ENCODE peak calls at places on chromosomes 1 and 21, in six cellular contexts. One of them, this sample, is unnamed.

GRCh38 chr1:8423134-8423701 is 105.3 kb downstream of the SLC45A1 start:
- DNase-seq in breast epithelium: no peak
- DNase-seq in GM23338: peak
- DNase-seq in H1: peak
- DNase-seq in stomach: no peak
- DNase-seq in transverse colon: peak
- DNase-seq in this sample: peak

GRCh38 chr1:11617741-11618140 is 36.5 kb downstream of the FBXO2 start:
- DNase-seq in breast epithelium: no peak
- DNase-seq in transverse colon: no peak
- DNase-seq in GM23338: no peak
- DNase-seq in H1: no peak
- DNase-seq in stomach: no peak
- DNase-seq in this sample: no peak

GRCh38 chr1:234579967-234580366 is 30.0 kb downstream of the IRF2BP2 start:
- DNase-seq in H1: no peak
- DNase-seq in stomach: no peak
- DNase-seq in breast epithelium: no peak
- DNase-seq in transverse colon: no peak
- DNase-seq in GM23338: no peak
- DNase-seq in this sample: no peak

GRCh38 chr1:231611851-231612250 is 14.7 kb upstream of the DISC1 start:
- DNase-seq in breast epithelium: no peak
- DNase-seq in H1: no peak
- DNase-seq in stomach: no peak
- DNase-seq in GM23338: no peak
- DNase-seq in transverse colon: no peak
- DNase-seq in this sample: no peak

GRCh38 chr1:147740391-147740790 is 20.0 kb downstream of the GJA5 start:
- DNase-seq in H1: peak
- DNase-seq in transverse colon: no peak
- DNase-seq in breast epithelium: no peak
- DNase-seq in stomach: no peak
- DNase-seq in GM23338: no peak
- DNase-seq in this sample: no peak

GRCh38 chr21:30990514-30991304 is 47.6 kb downstream of the KRTAP19-8 start:
- DNase-seq in transverse colon: no peak
- DNase-seq in stomach: no peak
- DNase-seq in breast epithelium: no peak
- DNase-seq in H1: no peak
- DNase-seq in GM23338: peak
- DNase-seq in this sample: no peak

GRCh38 chr1:212218911-212219310 is 66.3 kb upstream of the PPP2R5A start:
- DNase-seq in H1: no peak
- DNase-seq in breast epithelium: no peak
- DNase-seq in stomach: no peak
- DNase-seq in GM23338: no peak
- DNase-seq in transverse colon: no peak
- DNase-seq in this sample: no peak

GRCh38 chr1:216632980-216633379 is 90.2 kb downstream of the ESRRG start:
- DNase-seq in H1: no peak
- DNase-seq in stomach: no peak
- DNase-seq in breast epithelium: no peak
- DNase-seq in transverse colon: no peak
- DNase-seq in GM23338: peak
- DNase-seq in this sample: no peak

GRCh38 chr1:86965012-86965826 is 50.8 kb downstream of the HS2ST1 start:
- DNase-seq in H1: no peak
- DNase-seq in breast epithelium: no peak
- DNase-seq in GM23338: peak
- DNase-seq in transverse colon: no peak
- DNase-seq in stomach: no peak
- DNase-seq in this sample: no peak

GRCh38 chr1:116434849-116435248 is 61.8 kb downstream of the ATP1A1 start:
- DNase-seq in breast epithelium: no peak
- DNase-seq in H1: no peak
- DNase-seq in stomach: no peak
- DNase-seq in transverse colon: no peak
- DNase-seq in GM23338: no peak
- DNase-seq in this sample: no peak

GRCh38 chr1:145871994-145872411 is 13.1 kb upstream of the PIAS3 start:
- DNase-seq in breast epithelium: no peak
- DNase-seq in GM23338: peak
- DNase-seq in transverse colon: peak
- DNase-seq in H1: peak
- DNase-seq in stomach: peak
- DNase-seq in this sample: no peak

GRCh38 chr1:45016767-45017166 is 4.7 kb downstream of the UROD start:
- DNase-seq in transverse colon: no peak
- DNase-seq in GM23338: peak
- DNase-seq in H1: no peak
- DNase-seq in stomach: no peak
- DNase-seq in breast epithelium: no peak
- DNase-seq in this sample: no peak

GRCh38 chr1:14549897-14550635 is 48.4 kb upstream of the KAZN start:
- DNase-seq in transverse colon: no peak
- DNase-seq in H1: no peak
- DNase-seq in stomach: no peak
- DNase-seq in GM23338: peak
- DNase-seq in breast epithelium: no peak
- DNase-seq in this sample: no peak

GRCh38 chr21:39124852-39125251 is 58.4 kb downstream of the PSMG1 start:
- DNase-seq in transverse colon: no peak
- DNase-seq in H1: no peak
- DNase-seq in breast epithelium: no peak
- DNase-seq in stomach: no peak
- DNase-seq in GM23338: no peak
- DNase-seq in this sample: no peak

GRCh38 chr1:215992620-215993019 is 425.5 kb downstream of the KCTD3 start:
- DNase-seq in H1: no peak
- DNase-seq in transverse colon: no peak
- DNase-seq in breast epithelium: no peak
- DNase-seq in GM23338: peak
- DNase-seq in stomach: no peak
- DNase-seq in this sample: no peak

GRCh38 chr1:42335809-42336518 is 929 bp upstream of the FOXJ3 start:
- DNase-seq in H1: no peak
- DNase-seq in GM23338: no peak
- DNase-seq in breast epithelium: no peak
- DNase-seq in stomach: peak
- DNase-seq in transverse colon: no peak
- DNase-seq in this sample: no peak

GRCh38 chr21:44512496-44513388 is 27.3 kb downstream of the KRTAP10-1 start:
- DNase-seq in transverse colon: no peak
- DNase-seq in breast epithelium: no peak
- DNase-seq in GM23338: no peak
- DNase-seq in stomach: no peak
- DNase-seq in H1: no peak
- DNase-seq in this sample: no peak

GRCh38 chr1:116177861-116178260 is 66.7 kb downstream of the MAB21L3 start:
- DNase-seq in stomach: no peak
- DNase-seq in GM23338: no peak
- DNase-seq in breast epithelium: no peak
- DNase-seq in H1: no peak
- DNase-seq in transverse colon: no peak
- DNase-seq in this sample: no peak

GRCh38 chr1:78483903-78484302 is 6.9 kb upstream of the PTGFR start:
- DNase-seq in stomach: no peak
- DNase-seq in breast epithelium: no peak
- DNase-seq in GM23338: peak
- DNase-seq in transverse colon: no peak
- DNase-seq in H1: no peak
- DNase-seq in this sample: no peak

GRCh38 chr1:16326833-16327404 is 25.4 kb downstream of the FBXO42 start:
- DNase-seq in transverse colon: no peak
- DNase-seq in H1: no peak
- DNase-seq in stomach: no peak
- DNase-seq in GM23338: no peak
- DNase-seq in breast epithelium: no peak
- DNase-seq in this sample: no peak

GRCh38 chr1:18776777-18777176 is 82.7 kb downstream of the TAS1R2 start:
- DNase-seq in transverse colon: no peak
- DNase-seq in GM23338: peak
- DNase-seq in H1: no peak
- DNase-seq in stomach: no peak
- DNase-seq in breast epithelium: no peak
- DNase-seq in this sample: no peak

GRCh38 chr21:26850116-26850643 is 5.0 kb upstream of the ADAMTS1 start:
- DNase-seq in GM23338: peak
- DNase-seq in stomach: no peak
- DNase-seq in H1: no peak
- DNase-seq in breast epithelium: no peak
- DNase-seq in transverse colon: no peak
- DNase-seq in this sample: no peak
- H3K4me3 ChIP-seq in GM23338: no peak
- H3K4me3 ChIP-seq in stomach: no peak
- H3K4me3 ChIP-seq in H1: no peak
- H3K4me3 ChIP-seq in breast epithelium: no peak
- H3K4me3 ChIP-seq in transverse colon: no peak
- H3K4me3 ChIP-seq in this sample: no peak

DNA sequence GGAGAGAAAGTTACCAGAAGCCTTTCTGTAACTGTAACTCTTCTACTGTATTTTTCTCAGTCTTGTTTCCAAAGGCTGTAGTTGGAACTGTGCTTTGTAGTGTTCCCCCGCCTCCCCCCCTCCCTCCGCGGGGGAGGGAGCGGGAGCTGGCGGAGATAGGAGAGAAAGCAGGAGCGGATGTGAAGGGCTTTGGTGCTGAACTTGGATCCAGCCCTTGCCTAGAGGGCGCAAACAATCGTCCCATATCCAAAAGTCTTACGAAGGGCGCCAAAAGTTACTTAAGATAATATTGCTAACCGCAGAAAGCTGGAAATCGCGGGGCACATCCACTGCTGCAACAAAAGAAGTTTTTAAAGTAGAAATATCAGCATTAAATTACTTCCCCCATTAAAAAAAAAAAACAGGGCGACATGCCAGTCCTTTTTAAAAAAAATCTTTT is 2.4 kb upstream of the NFIA start:
- DNase-seq in H1: peak
- DNase-seq in breast epithelium: peak
- DNase-seq in GM23338: peak
- DNase-seq in transverse colon: peak
- DNase-seq in stomach: peak
- DNase-seq in this sample: peak
- TF ChIP-seq POLR2AphosphoS5 in H1: no peak
- TF ChIP-seq POLR2AphosphoS5 in breast epithelium: peak
- TF ChIP-seq POLR2AphosphoS5 in GM23338: no peak
- TF ChIP-seq POLR2AphosphoS5 in transverse colon: peak
- TF ChIP-seq POLR2AphosphoS5 in stomach: peak
- TF ChIP-seq POLR2AphosphoS5 in this sample: peak

GRCh38 chr1:222546091-222546490 is 1.8 kb downstream of the HHIPL2 start:
- DNase-seq in GM23338: no peak
- DNase-seq in breast epithelium: no peak
- DNase-seq in stomach: no peak
- DNase-seq in transverse colon: no peak
- DNase-seq in H1: no peak
- DNase-seq in this sample: no peak
- H3K4me3 ChIP-seq in GM23338: no peak
- H3K4me3 ChIP-seq in breast epithelium: no peak
- H3K4me3 ChIP-seq in stomach: no peak
- H3K4me3 ChIP-seq in transverse colon: no peak
- H3K4me3 ChIP-seq in H1: no peak
- H3K4me3 ChIP-seq in this sample: no peak

DNA sequence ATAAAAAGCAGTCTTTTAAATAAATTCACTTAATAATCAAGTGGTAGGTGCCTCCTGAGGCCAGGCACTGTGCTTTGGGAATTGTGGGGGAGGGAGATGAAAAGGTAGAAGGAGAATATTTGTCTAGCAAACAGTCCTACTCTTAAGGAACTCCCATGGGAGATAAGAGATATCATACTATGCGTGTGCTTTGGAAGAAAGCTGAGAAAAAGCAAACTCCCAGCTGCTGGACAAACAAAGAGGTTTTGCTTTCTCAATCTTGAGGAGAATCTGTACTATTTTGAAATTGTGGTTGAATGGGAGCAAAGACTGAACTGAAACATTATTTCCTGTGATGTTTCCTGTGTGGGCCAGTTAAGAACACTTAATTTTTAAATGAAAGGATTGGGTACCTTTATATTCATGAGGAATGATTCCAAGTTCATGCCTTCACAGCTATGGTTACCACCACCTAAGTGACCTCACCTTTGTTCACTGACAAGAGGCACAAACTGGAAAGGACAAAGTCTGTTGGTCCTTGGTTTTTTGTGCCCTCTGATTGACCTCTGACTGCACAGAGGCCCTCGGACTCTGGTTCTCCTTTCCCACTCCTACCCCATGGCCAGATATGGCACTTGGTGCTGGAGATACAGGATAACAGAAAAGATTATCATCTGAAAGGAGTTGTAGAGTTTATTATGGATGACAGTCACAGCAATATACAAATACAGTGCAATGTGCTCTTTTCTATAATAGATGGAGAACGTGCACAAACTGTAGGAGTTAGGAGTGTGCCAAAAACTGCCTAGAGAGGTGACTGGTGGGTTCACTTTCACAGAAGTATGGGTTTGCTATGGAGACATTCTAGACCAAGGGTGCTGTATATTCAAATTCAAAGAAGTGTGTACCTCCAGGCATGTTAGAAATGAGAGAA is 1.6 kb downstream of the CD53 start:
- DNase-seq in stomach: no peak
- DNase-seq in transverse colon: no peak
- DNase-seq in GM23338: no peak
- DNase-seq in H1: no peak
- DNase-seq in breast epithelium: no peak
- DNase-seq in this sample: no peak
- TF ChIP-seq POLR2AphosphoS5 in stomach: no peak
- TF ChIP-seq POLR2AphosphoS5 in transverse colon: peak
- TF ChIP-seq POLR2AphosphoS5 in GM23338: no peak
- TF ChIP-seq POLR2AphosphoS5 in H1: no peak
- TF ChIP-seq POLR2AphosphoS5 in breast epithelium: no peak
- TF ChIP-seq POLR2AphosphoS5 in this sample: no peak

DNA sequence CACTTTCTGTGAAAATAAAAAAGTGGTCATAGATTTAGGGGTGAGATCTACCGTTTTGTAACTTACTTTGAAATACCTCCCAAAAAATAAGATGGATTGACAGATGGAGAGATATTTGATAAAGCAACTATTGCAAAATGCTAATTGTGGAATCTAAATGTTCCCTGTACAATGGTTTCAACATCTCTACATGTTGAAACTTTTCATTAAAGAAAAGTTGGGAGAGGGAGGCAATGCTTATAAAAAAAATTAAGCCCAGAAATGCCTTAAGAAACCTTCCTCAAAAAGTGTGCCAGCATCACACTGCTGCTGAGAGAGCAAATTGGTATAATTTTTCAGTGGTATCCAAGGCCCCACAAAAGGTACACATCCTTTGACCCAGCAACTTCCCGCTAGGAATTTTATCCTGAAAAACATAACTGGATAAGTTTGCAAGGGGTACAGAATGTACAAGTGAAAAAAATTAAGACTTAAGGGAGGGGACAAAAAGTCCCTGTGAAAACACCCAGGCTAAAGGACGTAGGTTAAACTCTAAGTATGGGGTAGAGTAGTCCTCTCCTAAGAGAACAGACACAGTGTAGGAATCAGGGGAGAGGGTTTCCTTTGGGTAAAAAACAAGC is 84.3 kb downstream of the TGFBR3 start:
- DNase-seq in breast epithelium: no peak
- DNase-seq in transverse colon: no peak
- DNase-seq in GM23338: no peak
- DNase-seq in H1: no peak
- DNase-seq in stomach: no peak
- DNase-seq in this sample: no peak
- H3K4me3 ChIP-seq in breast epithelium: no peak
- H3K4me3 ChIP-seq in transverse colon: no peak
- H3K4me3 ChIP-seq in GM23338: no peak
- H3K4me3 ChIP-seq in H1: no peak
- H3K4me3 ChIP-seq in stomach: no peak
- H3K4me3 ChIP-seq in this sample: no peak

GRCh38 chr1:33696962-33697361 is 166.9 kb upstream of the HMGB4 start:
- DNase-seq in breast epithelium: no peak
- DNase-seq in GM23338: no peak
- DNase-seq in H1: no peak
- DNase-seq in stomach: no peak
- DNase-seq in transverse colon: no peak
- DNase-seq in this sample: no peak
- TF ChIP-seq POLR2AphosphoS5 in breast epithelium: no peak
- TF ChIP-seq POLR2AphosphoS5 in GM23338: no peak
- TF ChIP-seq POLR2AphosphoS5 in H1: no peak
- TF ChIP-seq POLR2AphosphoS5 in stomach: no peak
- TF ChIP-seq POLR2AphosphoS5 in transverse colon: no peak
- TF ChIP-seq POLR2AphosphoS5 in this sample: no peak

This sample was measured in suprapubic skin.